ENCODE peak calls at places on chromosomes 1 and 21, in nine cellular contexts. A is esophagus squamous epithelium, T is spleen, W is body of pancreas, X is endothelial cell of umbilical vein, D is uterus, M is gastrocnemius medialis, N is right lobe of liver, V is upper lobe of left lung. Z is an unnamed sample.
A peak's percentile ranks its signal among the peaks of the same experiment; 100 is the strongest.

GRCh38 chr1:61119085-61119484 is 36.7 kb downstream of the NFIA start:
- DNase-seq in D (no peak), M (no peak), W (no peak), A (no peak), X (peak; percentile 38), T (no peak), V (no peak), N (no peak), Z (no peak)

GRCh38 chr1:31703431-31704260 is at the start of gene COL16A1:
- DNase-seq in A (no peak), N (peak; percentile 40), V (peak; percentile 26), W (peak; percentile 37), D (peak; percentile 92), M (peak; percentile 62), T (peak; percentile 78), X (no peak), Z (peak; percentile 84)

GRCh38 chr1:109765896-109766615 is 2.3 kb upstream of the EPS8L3 start:
- DNase-seq in X (no peak), W (peak; percentile 1), M (peak; percentile 7), N (no peak), D (peak; percentile 11), A (no peak), T (peak; percentile 61), V (peak; percentile 12), Z (no peak)

GRCh38 chr21:38985423-38986378 is 180.0 kb downstream of the ETS2 start:
- DNase-seq in A (no peak), D (peak; percentile 74), W (peak; percentile 57), M (peak; percentile 65), T (no peak), N (peak; percentile 41), V (peak; percentile 69), X (no peak), Z (peak; percentile 89)

GRCh38 chr21:45294509-45295291 is 7.0 kb upstream of the POFUT2 start:
- DNase-seq in M (peak; percentile 63), D (peak; percentile 92), X (peak; percentile 98), V (peak; percentile 79), W (peak; percentile 70), N (peak; percentile 67), T (peak; percentile 84), A (no peak), Z (peak; percentile 90)

GRCh38 chr21:31182231-31183129 is 144.2 kb upstream of the KRTAP19-8 start:
- DNase-seq in D (no peak), T (no peak), W (no peak), N (no peak), V (no peak), X (no peak), M (no peak), A (no peak), Z (no peak)

GRCh38 chr1:36705629-36706028 is 222.9 kb upstream of the CSF3R start:
- DNase-seq in D (no peak), A (no peak), N (no peak), X (no peak), V (no peak), M (no peak), T (no peak), W (no peak), Z (no peak)

GRCh38 chr1:115727706-115728249 is 40.7 kb downstream of the CASQ2 start:
- DNase-seq in A (no peak), V (peak; percentile 71), N (peak; percentile 72), M (peak; percentile 61), D (peak; percentile 71), X (no peak), T (no peak), W (peak; percentile 65), Z (peak; percentile 72)

GRCh38 chr1:58529288-58529687 is 17.2 kb downstream of the OMA1 start:
- DNase-seq in D (no peak), X (no peak), M (no peak), N (no peak), T (no peak), A (no peak), W (no peak), V (no peak), Z (no peak)

GRCh38 chr1:15014521-15014920 is 139.0 kb upstream of the TMEM51 start:
- DNase-seq in V (no peak), W (no peak), D (no peak), M (no peak), X (no peak), T (no peak), A (no peak), N (no peak), Z (no peak)

DNA sequence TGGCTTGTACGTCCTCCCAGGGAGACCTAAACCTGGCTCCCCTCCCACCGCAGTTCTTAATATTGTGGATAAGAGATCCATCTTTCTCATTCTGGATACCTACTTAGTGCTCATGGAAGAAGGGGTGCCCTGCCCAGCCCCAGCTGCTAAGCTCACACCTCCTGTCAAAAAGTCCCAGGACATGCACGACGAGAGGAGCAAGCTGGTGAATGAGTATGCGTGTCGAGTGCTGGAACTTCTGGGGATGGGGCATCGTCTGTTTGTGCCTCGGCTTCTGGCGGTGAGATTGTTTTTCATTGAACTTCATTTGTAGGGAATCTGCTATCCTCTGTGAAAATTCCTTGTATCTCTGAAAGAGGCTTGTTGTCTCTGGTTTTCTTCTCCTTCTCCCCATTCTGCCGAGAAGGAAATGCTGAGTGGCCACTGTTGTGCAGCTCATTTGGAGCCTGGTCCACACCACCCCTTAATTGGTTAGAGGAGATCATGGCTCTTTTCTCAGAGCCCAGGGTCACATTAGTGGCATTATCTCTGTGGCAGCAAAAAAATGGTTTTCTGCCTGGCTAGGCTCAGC is 199.4 kb upstream of the CACYBP start:
- DNase-seq in A (no peak), V (no peak), T (peak; percentile 75), W (no peak), N (no peak), D (no peak), X (no peak), M (no peak), Z (no peak)
- H3K4me1 ChIP-seq in A (peaks cover 27% of the 10 kb centered on the region), V (peaks cover 12% of the 10 kb centered on the region), T (peaks cover 13% of the 10 kb centered on the region), W (peaks cover 15% of the 10 kb centered on the region), N (no peaks in the 10 kb centered on the region), D (no peaks in the 10 kb centered on the region), X (peaks cover 10% of the 10 kb centered on the region), M (peaks cover 3% of the 10 kb centered on the region), Z (peaks cover 4% of the 10 kb centered on the region)

GRCh38 chr21:32645261-32646182 is 33.3 kb upstream of the CFAP298 start:
- DNase-seq in X (no peak), W (no peak), V (no peak), N (no peak), D (no peak), T (no peak), M (no peak), A (no peak), Z (no peak)
- H3K4me3 ChIP-seq in X (no peak overlapping the region), W (no peak overlapping the region), V (peak overlapping the region; percentile 25), N (no peak overlapping the region), D (no peak overlapping the region), T (no peak overlapping the region), M (no peak overlapping the region), A (no peak overlapping the region), Z (no peak overlapping the region)

DNA sequence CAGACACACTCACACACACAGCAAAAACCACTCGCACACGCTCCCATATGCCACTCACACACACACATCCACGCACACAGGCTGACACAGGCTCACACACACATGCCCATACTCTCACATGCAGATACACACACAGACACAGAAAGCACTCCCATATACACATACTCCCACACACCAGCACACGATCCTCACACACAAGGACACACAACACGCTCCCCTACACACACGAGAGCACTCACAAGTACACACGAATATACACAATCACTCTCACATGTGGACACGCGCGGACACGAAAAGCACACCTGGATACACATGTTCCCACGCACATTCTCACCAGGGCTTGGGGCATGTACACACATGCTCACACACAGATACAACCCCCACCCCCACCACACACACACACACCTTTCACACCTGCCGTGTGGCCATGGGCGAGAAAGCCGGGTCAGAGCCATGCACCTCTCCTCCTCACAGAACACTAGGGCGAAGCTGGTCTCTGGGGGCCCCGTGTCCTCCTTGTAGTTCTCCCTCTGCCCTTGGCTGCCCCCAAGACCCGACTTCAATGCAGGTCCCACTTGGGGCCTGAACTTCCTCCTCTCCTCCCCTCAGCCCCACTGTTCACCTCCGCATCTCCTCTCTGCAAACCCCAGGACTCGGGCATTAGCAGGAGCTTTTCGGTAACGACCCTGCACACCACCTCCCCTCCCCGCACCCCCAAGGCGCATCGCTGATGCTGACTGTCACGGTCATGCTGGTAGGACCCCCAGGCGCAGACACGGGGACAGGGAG is 6.9 kb upstream of the GUCA2B start:
- DNase-seq in A (no peak), D (no peak), W (no peak), V (no peak), M (no peak), T (no peak), X (no peak), N (no peak), Z (no peak)
- TF ChIP-seq POLR2A in A (no peak), D (no peak), W (no peak), V (no peak), M (no peak), T (no peak), X (no peak), N (no peak), Z (no peak)

GRCh38 chr1:182611326-182611725 is 7.1 kb upstream of the RGS16 start:
- DNase-seq in D (no peak), N (no peak), W (no peak), M (no peak), T (no peak), X (no peak), V (no peak), A (no peak), Z (no peak)
- H3K4me1 ChIP-seq in D (no peaks in the 10 kb centered on the region), N (no peaks in the 10 kb centered on the region), W (peaks cover 4% of the 10 kb centered on the region), M (peaks cover 29% of the 10 kb centered on the region), T (peaks cover 19% of the 10 kb centered on the region), X (peaks cover 11% of the 10 kb centered on the region), V (peaks cover 21% of the 10 kb centered on the region), A (peaks cover 26% of the 10 kb centered on the region), Z (peaks cover 23% of the 10 kb centered on the region)

DNA sequence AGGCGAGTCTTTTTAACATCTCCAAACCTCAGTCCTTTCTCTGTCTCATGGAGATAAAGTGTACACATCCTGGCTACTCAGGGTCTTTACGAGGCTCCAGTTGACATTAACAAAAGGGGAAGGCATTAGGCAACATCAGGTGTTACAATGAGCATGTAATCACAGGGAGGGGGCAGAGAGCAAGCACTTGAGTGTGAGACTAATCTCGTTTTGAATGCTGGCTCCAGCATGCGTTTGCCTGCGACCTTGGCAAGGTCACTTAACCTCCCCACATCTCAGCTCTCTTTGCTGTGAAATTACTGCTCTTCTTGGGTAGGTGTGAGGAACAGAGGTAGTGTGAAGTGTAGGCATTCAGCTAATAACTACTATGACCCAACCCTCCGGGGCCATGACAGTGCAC is 3.1 kb downstream of the TNNT2 start:
- DNase-seq in N (no peak), V (no peak), X (no peak), D (no peak), T (no peak), A (no peak), M (no peak), W (no peak), Z (no peak)
- H3K4me3 ChIP-seq in N (no peak overlapping the region), V (no peak overlapping the region), X (no peak overlapping the region), D (no peak overlapping the region), T (no peak overlapping the region), A (no peak overlapping the region), M (no peak overlapping the region), W (no peak overlapping the region), Z (peak overlapping the region; percentile 67)

GRCh38 chr1:203306089-203306969 is 1.0 kb downstream of the BTG2 start:
- DNase-seq in D (peak; percentile 76), N (peak; percentile 69), X (peak; percentile 83), W (peak; percentile 92), T (peak; percentile 88), A (peak; percentile 33), M (peak; percentile 96), V (peak; percentile 96), Z (peak; percentile 95)
- TF ChIP-seq POLR2A in D (peak; percentile 70), N (no peak), X (peak; percentile 28), W (peak; percentile 90), T (no peak), A (no peak), M (peak; percentile 62), V (peak; percentile 83), Z (peak; percentile 50)

Z was measured in heart left ventricle.